ENCODE peak calls at places on chromosomes 1 and 21, in eight cellular contexts. One of them, this sample, is unnamed.

GRCh38 chr21:16460936-16461335 is 731.2 kb downstream of the USP25 start:
- DNase-seq in esophagus squamous epithelium: no peak
- DNase-seq in neuronal stem cell: no peak
- DNase-seq in adrenal gland: no peak
- DNase-seq in uterus: no peak
- DNase-seq in psoas muscle: no peak
- DNase-seq in stomach: no peak
- DNase-seq in SK-N-SH: no peak
- DNase-seq in this sample: no peak

GRCh38 chr21:45330075-45330781 is 42.5 kb upstream of the POFUT2 start:
- DNase-seq in esophagus squamous epithelium: no peak
- DNase-seq in neuronal stem cell: no peak
- DNase-seq in adrenal gland: no peak
- DNase-seq in uterus: peak
- DNase-seq in psoas muscle: peak
- DNase-seq in stomach: no peak
- DNase-seq in SK-N-SH: no peak
- DNase-seq in this sample: peak

GRCh38 chr21:43349644-43350043 is 77.3 kb downstream of the SIK1 start:
- DNase-seq in esophagus squamous epithelium: no peak
- DNase-seq in neuronal stem cell: no peak
- DNase-seq in adrenal gland: no peak
- DNase-seq in uterus: no peak
- DNase-seq in psoas muscle: no peak
- DNase-seq in stomach: no peak
- DNase-seq in SK-N-SH: no peak
- DNase-seq in this sample: no peak

GRCh38 chr1:211610779-211611556 is 32.0 kb upstream of the SLC30A1 start:
- DNase-seq in esophagus squamous epithelium: no peak
- DNase-seq in neuronal stem cell: no peak
- DNase-seq in adrenal gland: peak
- DNase-seq in uterus: peak
- DNase-seq in psoas muscle: no peak
- DNase-seq in stomach: no peak
- DNase-seq in SK-N-SH: peak
- DNase-seq in this sample: no peak

GRCh38 chr21:35749904-35750303 is 310.4 kb downstream of the SETD4 start:
- DNase-seq in esophagus squamous epithelium: no peak
- DNase-seq in neuronal stem cell: no peak
- DNase-seq in adrenal gland: no peak
- DNase-seq in uterus: no peak
- DNase-seq in psoas muscle: no peak
- DNase-seq in stomach: no peak
- DNase-seq in SK-N-SH: no peak
- DNase-seq in this sample: no peak

GRCh38 chr1:171032822-171033702 is 57.6 kb upstream of the FMO3 start:
- DNase-seq in esophagus squamous epithelium: no peak
- DNase-seq in neuronal stem cell: no peak
- DNase-seq in adrenal gland: no peak
- DNase-seq in uterus: no peak
- DNase-seq in psoas muscle: no peak
- DNase-seq in stomach: no peak
- DNase-seq in SK-N-SH: no peak
- DNase-seq in this sample: no peak

GRCh38 chr21:44547656-44548331 is 3.5 kb downstream of the KRTAP10-2 start:
- DNase-seq in esophagus squamous epithelium: no peak
- DNase-seq in neuronal stem cell: no peak
- DNase-seq in adrenal gland: no peak
- DNase-seq in uterus: no peak
- DNase-seq in psoas muscle: no peak
- DNase-seq in stomach: peak
- DNase-seq in SK-N-SH: no peak
- DNase-seq in this sample: peak

GRCh38 chr1:206508956-206509355 is 1.6 kb downstream of the RASSF5 start:
- DNase-seq in esophagus squamous epithelium: no peak
- DNase-seq in neuronal stem cell: no peak
- DNase-seq in adrenal gland: peak
- DNase-seq in uterus: no peak
- DNase-seq in psoas muscle: peak
- DNase-seq in stomach: peak
- DNase-seq in SK-N-SH: no peak
- DNase-seq in this sample: peak

GRCh38 chr1:33361553-33362262 is 40.8 kb upstream of the A3GALT2 start:
- DNase-seq in esophagus squamous epithelium: no peak
- DNase-seq in neuronal stem cell: no peak
- DNase-seq in adrenal gland: no peak
- DNase-seq in uterus: no peak
- DNase-seq in psoas muscle: peak
- DNase-seq in stomach: no peak
- DNase-seq in SK-N-SH: no peak
- DNase-seq in this sample: no peak

GRCh38 chr21:42234464-42235241 is 15.7 kb downstream of the ABCG1 start:
- DNase-seq in esophagus squamous epithelium: no peak
- DNase-seq in neuronal stem cell: peak
- DNase-seq in adrenal gland: peak
- DNase-seq in uterus: peak
- DNase-seq in psoas muscle: peak
- DNase-seq in stomach: peak
- DNase-seq in SK-N-SH: peak
- DNase-seq in this sample: peak

GRCh38 chr1:3989465-3989864 is 89.4 kb upstream of the C1orf174 start:
- DNase-seq in esophagus squamous epithelium: no peak
- DNase-seq in neuronal stem cell: no peak
- DNase-seq in adrenal gland: no peak
- DNase-seq in uterus: no peak
- DNase-seq in psoas muscle: no peak
- DNase-seq in stomach: no peak
- DNase-seq in SK-N-SH: no peak
- DNase-seq in this sample: no peak

GRCh38 chr1:22275626-22276395 is 132.9 kb upstream of the WNT4 start:
- DNase-seq in esophagus squamous epithelium: no peak
- DNase-seq in neuronal stem cell: peak
- DNase-seq in adrenal gland: peak
- DNase-seq in uterus: peak
- DNase-seq in psoas muscle: peak
- DNase-seq in stomach: peak
- DNase-seq in SK-N-SH: peak
- DNase-seq in this sample: peak

GRCh38 chr21:29307718-29308455 is 9.2 kb downstream of the BACH1 start:
- DNase-seq in esophagus squamous epithelium: no peak
- DNase-seq in neuronal stem cell: no peak
- DNase-seq in adrenal gland: no peak
- DNase-seq in uterus: no peak
- DNase-seq in psoas muscle: no peak
- DNase-seq in stomach: no peak
- DNase-seq in SK-N-SH: no peak
- DNase-seq in this sample: no peak

GRCh38 chr1:224540535-224540934 is 75.6 kb upstream of the CNIH3 start:
- DNase-seq in esophagus squamous epithelium: no peak
- DNase-seq in neuronal stem cell: no peak
- DNase-seq in adrenal gland: no peak
- DNase-seq in uterus: no peak
- DNase-seq in psoas muscle: no peak
- DNase-seq in stomach: no peak
- DNase-seq in SK-N-SH: no peak
- DNase-seq in this sample: no peak

GRCh38 chr1:184419734-184420161 is 32.9 kb downstream of the C1orf21 start:
- DNase-seq in esophagus squamous epithelium: no peak
- DNase-seq in neuronal stem cell: no peak
- DNase-seq in adrenal gland: peak
- DNase-seq in uterus: peak
- DNase-seq in psoas muscle: no peak
- DNase-seq in stomach: no peak
- DNase-seq in SK-N-SH: no peak
- DNase-seq in this sample: no peak

GRCh38 chr1:118949317-118949716 is 38.8 kb downstream of the TBX15 start:
- DNase-seq in esophagus squamous epithelium: no peak
- DNase-seq in neuronal stem cell: no peak
- DNase-seq in adrenal gland: no peak
- DNase-seq in uterus: no peak
- DNase-seq in psoas muscle: peak
- DNase-seq in stomach: no peak
- DNase-seq in SK-N-SH: no peak
- DNase-seq in this sample: no peak

GRCh38 chr1:156477526-156478249 is 22.9 kb downstream of the MEF2D start:
- DNase-seq in esophagus squamous epithelium: no peak
- DNase-seq in neuronal stem cell: no peak
- DNase-seq in adrenal gland: peak
- DNase-seq in uterus: no peak
- DNase-seq in psoas muscle: peak
- DNase-seq in stomach: no peak
- DNase-seq in SK-N-SH: no peak
- DNase-seq in this sample: no peak

GRCh38 chr1:156479093-156480014 is 21.2 kb downstream of the MEF2D start:
- DNase-seq in esophagus squamous epithelium: no peak
- DNase-seq in neuronal stem cell: no peak
- DNase-seq in adrenal gland: no peak
- DNase-seq in uterus: no peak
- DNase-seq in psoas muscle: peak
- DNase-seq in stomach: no peak
- DNase-seq in SK-N-SH: no peak
- DNase-seq in this sample: no peak

GRCh38 chr1:156476501-156477298 is 23.9 kb downstream of the MEF2D start:
- DNase-seq in esophagus squamous epithelium: no peak
- DNase-seq in neuronal stem cell: no peak
- DNase-seq in adrenal gland: no peak
- DNase-seq in uterus: peak
- DNase-seq in psoas muscle: peak
- DNase-seq in stomach: no peak
- DNase-seq in SK-N-SH: no peak
- DNase-seq in this sample: no peak

GRCh38 chr1:156480015-156480368 is 20.6 kb downstream of the MEF2D start:
- DNase-seq in esophagus squamous epithelium: no peak
- DNase-seq in neuronal stem cell: no peak
- DNase-seq in adrenal gland: no peak
- DNase-seq in uterus: no peak
- DNase-seq in psoas muscle: no peak
- DNase-seq in stomach: no peak
- DNase-seq in SK-N-SH: no peak
- DNase-seq in this sample: no peak

GRCh38 chr1:156478250-156478627 is 22.3 kb downstream of the MEF2D start:
- DNase-seq in esophagus squamous epithelium: no peak
- DNase-seq in neuronal stem cell: no peak
- DNase-seq in adrenal gland: no peak
- DNase-seq in uterus: no peak
- DNase-seq in psoas muscle: peak
- DNase-seq in stomach: no peak
- DNase-seq in SK-N-SH: no peak
- DNase-seq in this sample: no peak
- H3K27ac ChIP-seq in esophagus squamous epithelium: peak
- H3K27ac ChIP-seq in neuronal stem cell: no peak
- H3K27ac ChIP-seq in adrenal gland: peak
- H3K27ac ChIP-seq in uterus: peak
- H3K27ac ChIP-seq in psoas muscle: peak
- H3K27ac ChIP-seq in stomach: peak
- H3K27ac ChIP-seq in SK-N-SH: peak
- H3K27ac ChIP-seq in this sample: no peak

GRCh38 chr1:244296010-244296409 is 155.7 kb downstream of the ADSS2 start:
- DNase-seq in esophagus squamous epithelium: no peak
- DNase-seq in neuronal stem cell: no peak
- DNase-seq in adrenal gland: no peak
- DNase-seq in uterus: no peak
- DNase-seq in psoas muscle: no peak
- DNase-seq in stomach: no peak
- DNase-seq in SK-N-SH: no peak
- DNase-seq in this sample: no peak
- H3K27ac ChIP-seq in esophagus squamous epithelium: no peak
- H3K27ac ChIP-seq in neuronal stem cell: no peak
- H3K27ac ChIP-seq in adrenal gland: no peak
- H3K27ac ChIP-seq in uterus: no peak
- H3K27ac ChIP-seq in psoas muscle: no peak
- H3K27ac ChIP-seq in stomach: no peak
- H3K27ac ChIP-seq in SK-N-SH: no peak
- H3K27ac ChIP-seq in this sample: no peak

GRCh38 chr1:150979007-150979722 is 2.9 kb upstream of the ANXA9 start:
- DNase-seq in esophagus squamous epithelium: no peak
- DNase-seq in neuronal stem cell: peak
- DNase-seq in adrenal gland: peak
- DNase-seq in uterus: peak
- DNase-seq in psoas muscle: peak
- DNase-seq in stomach: peak
- DNase-seq in SK-N-SH: peak
- DNase-seq in this sample: peak
- H3K27ac ChIP-seq in esophagus squamous epithelium: peak
- H3K27ac ChIP-seq in neuronal stem cell: no peak
- H3K27ac ChIP-seq in adrenal gland: peak
- H3K27ac ChIP-seq in uterus: peak
- H3K27ac ChIP-seq in psoas muscle: peak
- H3K27ac ChIP-seq in stomach: peak
- H3K27ac ChIP-seq in SK-N-SH: no peak
- H3K27ac ChIP-seq in this sample: peak

GRCh38 chr21:36846624-36847023 is 119.8 kb downstream of the HLCS start:
- DNase-seq in esophagus squamous epithelium: no peak
- DNase-seq in neuronal stem cell: no peak
- DNase-seq in adrenal gland: no peak
- DNase-seq in uterus: no peak
- DNase-seq in psoas muscle: no peak
- DNase-seq in stomach: no peak
- DNase-seq in SK-N-SH: no peak
- DNase-seq in this sample: no peak
- H3K27ac ChIP-seq in esophagus squamous epithelium: peak
- H3K27ac ChIP-seq in neuronal stem cell: peak
- H3K27ac ChIP-seq in adrenal gland: no peak
- H3K27ac ChIP-seq in uterus: no peak
- H3K27ac ChIP-seq in psoas muscle: no peak
- H3K27ac ChIP-seq in stomach: no peak
- H3K27ac ChIP-seq in SK-N-SH: peak
- H3K27ac ChIP-seq in this sample: no peak

DNA sequence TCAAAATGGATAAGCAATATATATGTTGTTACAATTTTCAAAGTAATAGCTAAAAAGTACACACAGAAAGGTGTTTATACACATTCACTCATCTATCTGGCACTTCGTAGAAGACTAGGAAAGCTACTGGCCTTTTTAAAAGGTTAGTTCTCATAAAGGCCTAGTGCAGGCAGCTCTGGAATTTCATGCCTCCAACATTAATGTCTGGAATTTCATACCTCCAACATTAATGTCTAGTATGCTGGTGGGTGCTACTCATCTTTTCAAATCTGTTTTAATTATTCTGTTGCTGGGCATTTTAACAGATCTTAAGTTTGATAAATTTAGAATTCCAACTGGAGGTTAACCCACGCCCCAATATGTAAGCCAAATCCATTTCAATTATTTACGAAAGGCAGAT is 124.2 kb downstream of the AKT3 start:
- DNase-seq in esophagus squamous epithelium: no peak
- DNase-seq in neuronal stem cell: no peak
- DNase-seq in adrenal gland: no peak
- DNase-seq in uterus: no peak
- DNase-seq in psoas muscle: no peak
- DNase-seq in stomach: no peak
- DNase-seq in SK-N-SH: no peak
- DNase-seq in this sample: no peak
- H3K27ac ChIP-seq in esophagus squamous epithelium: no peak
- H3K27ac ChIP-seq in neuronal stem cell: no peak
- H3K27ac ChIP-seq in adrenal gland: no peak
- H3K27ac ChIP-seq in uterus: no peak
- H3K27ac ChIP-seq in psoas muscle: no peak
- H3K27ac ChIP-seq in stomach: no peak
- H3K27ac ChIP-seq in SK-N-SH: no peak
- H3K27ac ChIP-seq in this sample: no peak

This sample was measured in upper lobe of right lung.